ENCODE peak calls at places on chromosomes 13 and 19, in nine cellular contexts. One of them, this sample, is unnamed.

GRCh38 chr19:33676999-33677665 is 55.4 kb downstream of the CHST8 start:
- DNase-seq in NCI-H2029: no peak
- DNase-seq in T-helper 2 cell: no peak
- DNase-seq in HEK293T: no peak
- DNase-seq in posterior cingulate gyrus: peak; percentile 56
- DNase-seq in mesenteric fat pad: peak; percentile 57
- DNase-seq in neural progenitor cell: no peak
- DNase-seq in T follicular helper cell: no peak
- DNase-seq in stimulated activated CD4-positive, alpha-beta T cell treated with anti-CD3 and anti-CD28 coated beads, Interleukin-4, amount 100 ng/mL, for 4 hours: no peak
- DNase-seq in this sample: no peak

GRCh38 chr19:29075149-29075548 is 137.8 kb downstream of the UQCRFS1 start:
- DNase-seq in posterior cingulate gyrus: no peak
- DNase-seq in stimulated activated CD4-positive, alpha-beta T cell treated with anti-CD3 and anti-CD28 coated beads, Interleukin-4, amount 100 ng/mL, for 4 hours: no peak
- DNase-seq in mesenteric fat pad: peak; percentile 22
- DNase-seq in neural progenitor cell: no peak
- DNase-seq in HEK293T: no peak
- DNase-seq in T follicular helper cell: no peak
- DNase-seq in T-helper 2 cell: no peak
- DNase-seq in NCI-H2029: no peak
- DNase-seq in this sample: no peak

GRCh38 chr19:40585677-40586422 is 9.2 kb downstream of the SHKBP1 start:
- DNase-seq in stimulated activated CD4-positive, alpha-beta T cell treated with anti-CD3 and anti-CD28 coated beads, Interleukin-4, amount 100 ng/mL, for 4 hours: no peak
- DNase-seq in T-helper 2 cell: no peak
- DNase-seq in posterior cingulate gyrus: no peak
- DNase-seq in NCI-H2029: peak; percentile 33
- DNase-seq in mesenteric fat pad: no peak
- DNase-seq in neural progenitor cell: no peak
- DNase-seq in HEK293T: no peak
- DNase-seq in T follicular helper cell: no peak
- DNase-seq in this sample: no peak

GRCh38 chr19:6752257-6753177 is 13.0 kb downstream of the TRIP10 start:
- DNase-seq in stimulated activated CD4-positive, alpha-beta T cell treated with anti-CD3 and anti-CD28 coated beads, Interleukin-4, amount 100 ng/mL, for 4 hours: no peak
- DNase-seq in T-helper 2 cell: no peak
- DNase-seq in posterior cingulate gyrus: peak; percentile 74
- DNase-seq in T follicular helper cell: no peak
- DNase-seq in mesenteric fat pad: no peak
- DNase-seq in NCI-H2029: no peak
- DNase-seq in HEK293T: no peak
- DNase-seq in neural progenitor cell: peak; percentile 83
- DNase-seq in this sample: no peak

GRCh38 chr13:43687038-43687437 is 99.7 kb downstream of the ENOX1 start:
- DNase-seq in T follicular helper cell: no peak
- DNase-seq in T-helper 2 cell: no peak
- DNase-seq in neural progenitor cell: no peak
- DNase-seq in mesenteric fat pad: no peak
- DNase-seq in NCI-H2029: no peak
- DNase-seq in stimulated activated CD4-positive, alpha-beta T cell treated with anti-CD3 and anti-CD28 coated beads, Interleukin-4, amount 100 ng/mL, for 4 hours: no peak
- DNase-seq in posterior cingulate gyrus: no peak
- DNase-seq in HEK293T: no peak
- DNase-seq in this sample: no peak

GRCh38 chr13:111383591-111384440 is 63.4 kb downstream of the TEX29 start:
- DNase-seq in neural progenitor cell: no peak
- DNase-seq in T-helper 2 cell: no peak
- DNase-seq in posterior cingulate gyrus: no peak
- DNase-seq in T follicular helper cell: no peak
- DNase-seq in NCI-H2029: no peak
- DNase-seq in stimulated activated CD4-positive, alpha-beta T cell treated with anti-CD3 and anti-CD28 coated beads, Interleukin-4, amount 100 ng/mL, for 4 hours: no peak
- DNase-seq in HEK293T: no peak
- DNase-seq in mesenteric fat pad: peak; percentile 62
- DNase-seq in this sample: no peak

GRCh38 chr19:49057636-49058234 is at the start of gene CGB7:
- DNase-seq in neural progenitor cell: peak; percentile 87
- DNase-seq in stimulated activated CD4-positive, alpha-beta T cell treated with anti-CD3 and anti-CD28 coated beads, Interleukin-4, amount 100 ng/mL, for 4 hours: peak; percentile 34
- DNase-seq in mesenteric fat pad: no peak
- DNase-seq in T-helper 2 cell: peak; percentile 37
- DNase-seq in T follicular helper cell: no peak
- DNase-seq in posterior cingulate gyrus: no peak
- DNase-seq in NCI-H2029: peak; percentile 25
- DNase-seq in HEK293T: peak; percentile 39
- DNase-seq in this sample: no peak

GRCh38 chr13:113452942-113453901 is at the start of gene ADPRHL1:
- DNase-seq in HEK293T: no peak
- DNase-seq in posterior cingulate gyrus: no peak
- DNase-seq in T follicular helper cell: no peak
- DNase-seq in stimulated activated CD4-positive, alpha-beta T cell treated with anti-CD3 and anti-CD28 coated beads, Interleukin-4, amount 100 ng/mL, for 4 hours: no peak
- DNase-seq in mesenteric fat pad: peak; percentile 71
- DNase-seq in neural progenitor cell: no peak
- DNase-seq in T-helper 2 cell: no peak
- DNase-seq in NCI-H2029: peak; percentile 48
- DNase-seq in this sample: no peak

GRCh38 chr19:38735257-38735686 is 9.0 kb downstream of the CAPN12 start:
- DNase-seq in mesenteric fat pad: no peak
- DNase-seq in T-helper 2 cell: no peak
- DNase-seq in posterior cingulate gyrus: peak; percentile 41
- DNase-seq in neural progenitor cell: peak; percentile 72
- DNase-seq in T follicular helper cell: peak; percentile 21
- DNase-seq in NCI-H2029: no peak
- DNase-seq in stimulated activated CD4-positive, alpha-beta T cell treated with anti-CD3 and anti-CD28 coated beads, Interleukin-4, amount 100 ng/mL, for 4 hours: no peak
- DNase-seq in HEK293T: peak; percentile 45
- DNase-seq in this sample: no peak

GRCh38 chr19:34504809-34505291 is 23.3 kb downstream of the WTIP start:
- DNase-seq in stimulated activated CD4-positive, alpha-beta T cell treated with anti-CD3 and anti-CD28 coated beads, Interleukin-4, amount 100 ng/mL, for 4 hours: no peak
- DNase-seq in T follicular helper cell: no peak
- DNase-seq in NCI-H2029: no peak
- DNase-seq in mesenteric fat pad: peak; percentile 85
- DNase-seq in neural progenitor cell: no peak
- DNase-seq in HEK293T: no peak
- DNase-seq in T-helper 2 cell: no peak
- DNase-seq in posterior cingulate gyrus: no peak
- DNase-seq in this sample: no peak

GRCh38 chr19:29639086-29639485 is 26.2 kb upstream of the PLEKHF1 start:
- DNase-seq in neural progenitor cell: no peak
- DNase-seq in mesenteric fat pad: no peak
- DNase-seq in NCI-H2029: no peak
- DNase-seq in T follicular helper cell: no peak
- DNase-seq in posterior cingulate gyrus: no peak
- DNase-seq in T-helper 2 cell: no peak
- DNase-seq in stimulated activated CD4-positive, alpha-beta T cell treated with anti-CD3 and anti-CD28 coated beads, Interleukin-4, amount 100 ng/mL, for 4 hours: no peak
- DNase-seq in HEK293T: no peak
- DNase-seq in this sample: no peak

GRCh38 chr19:17496337-17496997 is 15.0 kb upstream of the PGLS start:
- DNase-seq in stimulated activated CD4-positive, alpha-beta T cell treated with anti-CD3 and anti-CD28 coated beads, Interleukin-4, amount 100 ng/mL, for 4 hours: peak; percentile 78
- DNase-seq in NCI-H2029: peak; percentile 75
- DNase-seq in T-helper 2 cell: peak; percentile 84
- DNase-seq in posterior cingulate gyrus: no peak
- DNase-seq in neural progenitor cell: peak; percentile 83
- DNase-seq in mesenteric fat pad: no peak
- DNase-seq in T follicular helper cell: peak; percentile 68
- DNase-seq in HEK293T: peak; percentile 88
- DNase-seq in this sample: no peak

GRCh38 chr19:2487090-2487489 is 11.2 kb downstream of the GADD45B start:
- DNase-seq in NCI-H2029: no peak
- DNase-seq in T follicular helper cell: no peak
- DNase-seq in posterior cingulate gyrus: no peak
- DNase-seq in neural progenitor cell: no peak
- DNase-seq in mesenteric fat pad: no peak
- DNase-seq in stimulated activated CD4-positive, alpha-beta T cell treated with anti-CD3 and anti-CD28 coated beads, Interleukin-4, amount 100 ng/mL, for 4 hours: no peak
- DNase-seq in T-helper 2 cell: no peak
- DNase-seq in HEK293T: no peak
- DNase-seq in this sample: no peak

GRCh38 chr13:94344126-94344863 is 135.2 kb downstream of the DCT start:
- DNase-seq in stimulated activated CD4-positive, alpha-beta T cell treated with anti-CD3 and anti-CD28 coated beads, Interleukin-4, amount 100 ng/mL, for 4 hours: no peak
- DNase-seq in T follicular helper cell: no peak
- DNase-seq in posterior cingulate gyrus: no peak
- DNase-seq in T-helper 2 cell: no peak
- DNase-seq in NCI-H2029: no peak
- DNase-seq in mesenteric fat pad: no peak
- DNase-seq in neural progenitor cell: no peak
- DNase-seq in HEK293T: no peak
- DNase-seq in this sample: no peak

GRCh38 chr13:74278901-74279300 is 144.7 kb upstream of the KLF12 start:
- DNase-seq in T-helper 2 cell: no peak
- DNase-seq in neural progenitor cell: no peak
- DNase-seq in HEK293T: no peak
- DNase-seq in stimulated activated CD4-positive, alpha-beta T cell treated with anti-CD3 and anti-CD28 coated beads, Interleukin-4, amount 100 ng/mL, for 4 hours: no peak
- DNase-seq in posterior cingulate gyrus: no peak
- DNase-seq in mesenteric fat pad: no peak
- DNase-seq in T follicular helper cell: no peak
- DNase-seq in NCI-H2029: no peak
- DNase-seq in this sample: no peak

GRCh38 chr19:19261350-19262189 is 11.5 kb downstream of the TM6SF2 start:
- DNase-seq in stimulated activated CD4-positive, alpha-beta T cell treated with anti-CD3 and anti-CD28 coated beads, Interleukin-4, amount 100 ng/mL, for 4 hours: no peak
- DNase-seq in neural progenitor cell: peak; percentile 89
- DNase-seq in NCI-H2029: no peak
- DNase-seq in T-helper 2 cell: no peak
- DNase-seq in posterior cingulate gyrus: no peak
- DNase-seq in T follicular helper cell: no peak
- DNase-seq in mesenteric fat pad: no peak
- DNase-seq in HEK293T: no peak
- DNase-seq in this sample: no peak